ENCODE peak calls at places on chromosome 9, in nine cellular contexts. M, F, V, A, D, J, Y, K and B are unnamed samples.

GRCh38 chr9:96253059-96253696 is 48.8 kb downstream of the HSD17B3 start:
- DNase-seq in A (no peak), F (no peak), Y (no peak), V (no peak), K (no peak), M (no peak), D (no peak), J (no peak), B (no peak)

GRCh38 chr9:121609845-121610637 is 41.4 kb upstream of the DAB2IP start:
- DNase-seq in F (peak), A (no peak), V (no peak), J (peak), M (peak), K (no peak), Y (no peak), D (peak), B (no peak)

GRCh38 chr9:105639936-105640335 is 22.3 kb upstream of the TAL2 start:
- DNase-seq in Y (no peak), F (no peak), J (no peak), D (no peak), K (no peak), M (no peak), V (no peak), A (no peak), B (no peak)

GRCh38 chr9:93092171-93092991 is 3.6 kb upstream of the CARD19 start:
- DNase-seq in A (no peak), Y (no peak), M (no peak), D (no peak), V (no peak), F (no peak), J (peak), K (no peak), B (no peak)

GRCh38 chr9:547309-547708 is 294.2 kb upstream of the DMRT1 start:
- DNase-seq in A (no peak), K (no peak), Y (no peak), D (no peak), M (no peak), J (no peak), V (no peak), F (no peak), B (no peak)

GRCh38 chr9:83056180-83056579 is 6.8 kb downstream of the RASEF start:
- DNase-seq in F (no peak), M (no peak), J (no peak), Y (no peak), D (no peak), V (no peak), K (no peak), A (no peak), B (no peak)

GRCh38 chr9:13205824-13206223 is 73.7 kb downstream of the MPDZ start:
- DNase-seq in F (peak), Y (no peak), M (no peak), J (no peak), V (no peak), D (no peak), A (no peak), K (no peak), B (no peak)

GRCh38 chr9:22237497-22238363 is 208.9 kb upstream of the DMRTA1 start:
- DNase-seq in K (no peak), A (no peak), J (no peak), Y (no peak), V (no peak), F (peak), D (no peak), M (peak), B (no peak)

GRCh38 chr9:18429065-18429464 is 44.9 kb upstream of the ADAMTSL1 start:
- DNase-seq in F (peak), A (no peak), M (no peak), D (no peak), V (no peak), Y (no peak), K (no peak), J (no peak), B (no peak)

GRCh38 chr9:27447036-27447700 is 76.9 kb upstream of the IFNK start:
- DNase-seq in A (no peak), J (no peak), Y (no peak), M (no peak), F (no peak), K (no peak), D (no peak), V (no peak), B (no peak)

GRCh38 chr9:121650220-121651013 is 1.0 kb upstream of the DAB2IP start:
- DNase-seq in V (peak), F (peak), J (no peak), Y (peak), A (peak), M (peak), D (peak), K (no peak), B (peak)

GRCh38 chr9:116471093-116471906 is 215.8 kb upstream of the TRIM32 start:
- DNase-seq in K (no peak), V (no peak), D (no peak), J (no peak), A (peak), M (no peak), F (peak), Y (no peak), B (peak)

GRCh38 chr9:128242828-128243485 is 32.9 kb downstream of the GOLGA2 start:
- DNase-seq in F (no peak), V (no peak), Y (no peak), K (no peak), D (peak), A (peak), M (no peak), J (no peak), B (no peak)

GRCh38 chr9:124894741-124895170 is 32.8 kb downstream of the ARPC5L start:
- DNase-seq in K (no peak), J (no peak), A (no peak), F (peak), V (peak), D (no peak), M (peak), Y (no peak), B (peak)

GRCh38 chr9:19985081-19985480 is 196.2 kb upstream of the SLC24A2 start:
- DNase-seq in F (no peak), V (no peak), D (no peak), A (no peak), M (no peak), K (no peak), J (no peak), Y (no peak), B (no peak)

GRCh38 chr9:98303556-98304125 is 48.2 kb upstream of the TBC1D2 start:
- DNase-seq in K (no peak), A (no peak), Y (no peak), M (no peak), F (no peak), J (no peak), V (no peak), D (no peak), B (no peak)

GRCh38 chr9:96022445-96023031 is 147.0 kb downstream of the ERCC6L2 start:
- DNase-seq in V (peak), M (no peak), Y (peak), K (no peak), F (no peak), J (peak), A (no peak), D (no peak), B (peak)

GRCh38 chr9:129575818-129576217 is 45.1 kb downstream of the C9orf50 start:
- DNase-seq in Y (no peak), V (no peak), F (peak), D (no peak), K (no peak), M (no peak), A (no peak), J (no peak), B (no peak)

GRCh38 chr9:123368023-123368422 is 12.0 kb downstream of the CRB2 start:
- DNase-seq in Y (no peak), D (no peak), F (no peak), A (no peak), J (no peak), M (no peak), K (no peak), V (no peak), B (no peak)

GRCh38 chr9:103798620-103799019 is 295.5 kb upstream of the SMC2 start:
- DNase-seq in A (no peak), V (no peak), K (peak), M (peak), J (no peak), F (peak), Y (peak), D (no peak), B (no peak)

GRCh38 chr9:20558609-20559016 is 63.7 kb downstream of the MLLT3 start:
- DNase-seq in V (no peak), K (no peak), A (no peak), Y (no peak), M (no peak), J (no peak), F (peak), D (no peak), B (no peak)

GRCh38 chr9:18463991-18464390 is 10.0 kb upstream of the ADAMTSL1 start:
- DNase-seq in A (no peak), M (no peak), J (no peak), K (no peak), Y (no peak), V (no peak), F (no peak), D (no peak), B (no peak)

GRCh38 chr9:86246752-86247161 is 12.7 kb downstream of the C9orf153 start:
- DNase-seq in A (peak), D (peak), J (no peak), F (peak), Y (peak), M (peak), V (no peak), K (peak), B (no peak)

GRCh38 chr9:95005276-95006141 is 279.0 kb downstream of the AOPEP start:
- DNase-seq in V (no peak), K (no peak), M (no peak), A (no peak), F (no peak), D (no peak), J (no peak), Y (peak), B (no peak)

GRCh38 chr9:13898957-13899356 is 415.0 kb downstream of the NFIB start:
- DNase-seq in A (peak), M (no peak), Y (no peak), V (no peak), J (no peak), D (no peak), K (no peak), F (peak), B (no peak)

GRCh38 chr9:76453785-76454184 is 5.2 kb upstream of the GCNT1 start:
- DNase-seq in V (no peak), F (peak), Y (no peak), M (no peak), K (no peak), D (no peak), J (no peak), A (no peak), B (no peak)

GRCh38 chr9:80175286-80175906 is 603.6 kb downstream of the TLE4 start:
- DNase-seq in D (no peak), A (no peak), K (no peak), V (no peak), J (no peak), Y (no peak), M (peak), F (peak), B (no peak)

GRCh38 chr9:120921751-120922181 is 4.8 kb downstream of the TRAF1 start:
- DNase-seq in D (no peak), Y (no peak), A (no peak), V (no peak), F (no peak), K (no peak), J (no peak), M (no peak), B (no peak)

GRCh38 chr9:91710148-91710547 is 239.9 kb downstream of the ROR2 start:
- DNase-seq in Y (no peak), V (no peak), F (no peak), K (no peak), D (no peak), M (no peak), J (no peak), A (no peak), B (no peak)

GRCh38 chr9:88991066-88992030 is at the start of gene S1PR3:
- DNase-seq in V (no peak), J (peak), F (peak), D (peak), M (no peak), Y (peak), K (no peak), A (peak), B (peak)
- TF ChIP-seq CTCF in V (no peak), J (no peak), F (no peak), D (no peak), M (no peak), Y (no peak), K (no peak), A (peak), B (no peak)

DNA sequence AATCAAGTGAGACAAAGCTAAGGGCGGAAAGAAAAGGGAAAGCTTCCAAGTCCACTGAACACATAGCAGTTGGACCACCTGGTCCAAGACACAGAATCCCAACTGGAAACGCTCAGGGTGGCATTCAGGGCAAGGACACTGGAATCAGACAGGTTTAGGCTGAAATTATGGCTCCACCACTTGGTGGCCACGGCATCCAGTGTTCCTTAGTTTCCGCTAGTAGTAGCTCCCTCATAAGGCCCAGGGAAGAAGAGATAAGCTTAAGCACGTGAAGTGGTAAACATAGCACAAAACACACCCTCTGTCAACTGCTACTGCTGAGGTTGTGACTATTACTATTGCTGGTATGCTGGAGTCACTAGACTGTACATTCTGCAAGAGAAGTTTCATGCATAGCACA is 209.4 kb downstream of the GLIS3 start:
- DNase-seq in K (no peak), Y (no peak), V (no peak), M (no peak), F (no peak), A (no peak), J (no peak), D (no peak), B (no peak)
- TF ChIP-seq CTCF in K (no peak), Y (no peak), V (no peak), M (no peak), F (peak), A (no peak), J (no peak), D (no peak), B (no peak)

DNA sequence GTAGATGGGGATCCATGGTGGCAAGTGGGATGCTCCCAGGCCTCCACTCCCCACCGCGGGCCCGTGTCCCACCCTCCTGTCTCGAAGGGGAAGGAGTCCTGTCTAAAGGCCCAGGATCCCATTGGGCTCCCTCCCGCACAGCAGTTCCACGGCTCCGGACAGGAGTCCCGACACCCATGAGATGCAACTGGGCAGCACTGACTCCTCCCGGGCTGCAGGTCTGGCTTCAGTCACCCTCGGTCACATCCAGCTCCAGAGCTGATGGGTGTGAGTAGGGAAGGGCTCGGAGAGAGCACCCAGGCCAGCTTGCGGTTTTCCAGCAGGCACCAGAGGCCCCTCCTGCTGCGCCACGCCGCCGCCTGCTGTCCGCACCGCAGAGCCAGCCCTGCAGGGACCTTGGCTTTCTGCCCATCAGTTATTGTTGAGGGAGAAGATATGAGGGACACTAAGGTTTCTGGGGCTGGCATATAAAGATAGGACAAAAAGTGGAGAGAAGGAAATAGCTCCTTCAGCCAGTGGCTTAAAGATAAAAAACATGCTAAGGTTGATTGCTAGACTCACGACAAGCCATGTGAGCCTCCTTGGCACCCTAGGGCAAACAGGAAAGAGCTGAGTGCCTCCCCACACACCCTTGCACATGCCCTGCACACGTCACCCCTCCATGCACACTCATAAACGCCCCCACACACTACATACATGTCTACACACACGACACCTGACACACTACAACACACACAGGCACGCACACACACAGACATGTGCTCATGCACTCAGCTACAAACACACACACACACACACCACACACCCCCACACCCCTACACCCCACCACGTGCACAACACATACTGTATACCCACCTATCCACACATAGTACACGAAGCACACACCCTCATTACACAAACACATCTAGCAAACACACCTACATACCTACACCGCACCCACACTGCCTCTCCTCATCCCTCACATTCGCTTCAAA is 79.0 kb downstream of the AK8 start:
- DNase-seq in K (no peak), M (peak), A (no peak), F (peak), V (no peak), D (no peak), Y (no peak), J (peak), B (no peak)
- TF ChIP-seq CTCF in K (no peak), M (peak), A (no peak), F (peak), V (no peak), D (no peak), Y (peak), J (peak), B (peak)

DNA sequence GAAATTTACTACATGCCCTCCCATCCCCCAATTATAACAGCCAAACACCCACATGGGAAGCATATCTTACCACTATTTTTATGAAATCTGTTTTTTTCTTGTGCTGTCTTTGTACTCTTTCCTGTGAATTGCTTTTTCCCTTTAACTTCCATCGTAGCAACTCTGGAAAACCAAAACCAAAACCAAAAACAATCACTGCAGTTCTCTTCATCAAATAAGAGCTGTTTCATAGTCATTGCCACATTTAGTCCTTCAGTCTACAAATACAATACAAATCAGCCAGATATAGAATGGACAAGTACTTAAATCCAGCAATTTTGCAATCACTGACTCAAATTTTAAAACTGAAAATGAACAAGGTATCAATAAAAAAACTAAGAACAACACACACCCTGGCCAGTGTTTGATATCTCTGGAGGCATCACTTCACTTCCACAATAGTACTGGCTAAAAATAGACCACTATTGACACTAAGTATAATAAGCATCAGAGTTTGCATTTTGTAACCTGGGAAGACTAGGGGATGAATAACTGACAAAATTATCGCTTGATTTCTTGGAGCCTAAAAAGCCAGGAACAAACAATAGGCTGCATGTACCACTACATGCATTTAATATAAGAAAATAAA is 5.4 kb downstream of the PUM3 start:
- DNase-seq in K (no peak), V (no peak), A (no peak), Y (no peak), D (no peak), J (no peak), M (no peak), F (peak), B (no peak)
- TF ChIP-seq CTCF in K (no peak), V (no peak), A (no peak), Y (no peak), D (no peak), J (no peak), M (no peak), F (no peak), B (no peak)

DNA sequence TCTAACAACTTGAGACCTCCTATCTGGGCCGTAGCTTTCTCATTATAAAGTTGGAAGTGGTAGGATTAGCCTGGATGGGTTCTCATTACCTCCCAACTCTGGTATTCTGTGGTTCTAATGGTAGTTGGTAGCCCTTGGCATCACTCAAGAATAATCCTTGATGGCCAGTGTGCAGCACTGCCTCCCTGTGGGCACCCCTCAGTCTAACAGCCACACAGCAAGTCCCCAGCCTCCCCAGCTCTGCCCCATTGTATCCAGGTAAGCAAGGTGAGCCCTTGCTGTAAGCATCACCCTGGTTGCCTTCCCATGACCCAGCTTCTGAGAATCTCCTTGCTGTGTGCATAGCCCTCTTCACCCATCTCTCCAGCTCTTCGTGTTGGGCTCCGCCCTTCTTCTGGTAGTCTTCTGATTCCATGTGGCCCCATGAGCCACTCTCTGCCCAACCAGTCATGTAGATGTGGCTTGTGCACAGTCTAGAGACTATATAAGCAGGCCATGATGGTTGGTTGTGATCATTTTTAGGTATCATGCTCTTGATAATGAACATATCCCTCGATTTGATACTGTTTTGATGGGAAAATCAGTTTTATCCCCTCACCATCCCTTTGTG is 57.6 kb upstream of the GRHPR start:
- DNase-seq in F (no peak), M (no peak), A (no peak), J (no peak), D (no peak), K (no peak), Y (no peak), V (peak), B (no peak)
- TF ChIP-seq CTCF in F (peak), M (peak), A (no peak), J (no peak), D (no peak), K (peak), Y (peak), V (no peak), B (no peak)

GRCh38 chr9:35161713-35162604 is at the start of gene UNC13B:
- DNase-seq in V (peak), K (peak), J (peak), F (peak), A (peak), Y (peak), M (peak), D (peak), B (peak)
- TF ChIP-seq CTCF in V (no peak), K (no peak), J (peak), F (peak), A (no peak), Y (no peak), M (peak), D (peak), B (no peak)

DNA sequence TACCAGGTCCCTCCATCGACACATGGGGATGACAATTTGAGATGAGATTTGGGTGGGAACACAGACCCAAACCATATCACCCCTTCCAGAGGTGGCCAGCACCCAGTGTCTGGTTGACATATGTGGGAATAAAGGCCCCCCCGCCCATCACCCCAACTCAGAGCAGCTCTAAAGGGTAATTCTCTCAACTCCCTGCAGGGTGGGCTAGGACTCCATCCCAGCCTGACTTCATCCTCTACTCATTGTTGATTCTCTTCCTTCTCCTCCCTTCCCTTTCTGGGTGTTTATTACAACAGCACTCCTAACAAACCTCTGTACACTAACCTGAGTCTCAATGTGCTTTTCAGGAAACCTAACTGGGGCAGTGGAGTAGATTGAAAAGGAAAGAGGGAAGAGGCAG is 339.9 kb downstream of the ACTL7B start:
- DNase-seq in D (no peak), K (no peak), J (no peak), V (no peak), F (no peak), M (no peak), A (no peak), Y (no peak), B (no peak)
- TF ChIP-seq CTCF in D (no peak), K (no peak), J (no peak), V (no peak), F (peak), M (no peak), A (no peak), Y (no peak), B (no peak)